ENCODE peak calls at places on chromosomes 12 and 14, in five cellular contexts. One of them, this sample, is unnamed. For H3K4me1, the result is how much of the 10 kb centered on the place peaks cover.

GRCh38 chr14:80095623-80096022 is 115.7 kb downstream of the DIO2 start:
- DNase-seq in lower lobe of right lung: no peak
- DNase-seq in H1: no peak
- DNase-seq in ovary: no peak
- DNase-seq in CD4-positive, CD25-positive, alpha-beta regulatory T cell: no peak
- DNase-seq in this sample: no peak

GRCh38 chr14:31770271-31770670 is 209.1 kb downstream of the NUBPL start:
- DNase-seq in H1: no peak
- DNase-seq in CD4-positive, CD25-positive, alpha-beta regulatory T cell: no peak
- DNase-seq in lower lobe of right lung: no peak
- DNase-seq in ovary: no peak
- DNase-seq in this sample: peak

GRCh38 chr14:104356738-104357688 is 218.6 kb downstream of the KIF26A start:
- DNase-seq in CD4-positive, CD25-positive, alpha-beta regulatory T cell: no peak
- DNase-seq in lower lobe of right lung: no peak
- DNase-seq in H1: no peak
- DNase-seq in ovary: no peak
- DNase-seq in this sample: no peak

GRCh38 chr12:5295151-5295550 is 136.8 kb upstream of the NTF3 start:
- DNase-seq in ovary: no peak
- DNase-seq in H1: no peak
- DNase-seq in lower lobe of right lung: no peak
- DNase-seq in CD4-positive, CD25-positive, alpha-beta regulatory T cell: no peak
- DNase-seq in this sample: no peak

GRCh38 chr12:97194551-97194950 is 268.1 kb upstream of the RMST start:
- DNase-seq in lower lobe of right lung: no peak
- DNase-seq in H1: no peak
- DNase-seq in ovary: no peak
- DNase-seq in CD4-positive, CD25-positive, alpha-beta regulatory T cell: no peak
- DNase-seq in this sample: no peak

GRCh38 chr12:2431810-2432209 is 363.0 kb upstream of the FKBP4 start:
- DNase-seq in CD4-positive, CD25-positive, alpha-beta regulatory T cell: no peak
- DNase-seq in ovary: no peak
- DNase-seq in lower lobe of right lung: no peak
- DNase-seq in H1: no peak
- DNase-seq in this sample: no peak

GRCh38 chr14:100028990-100029677 is 36.1 kb upstream of the EVL start:
- DNase-seq in lower lobe of right lung: no peak
- DNase-seq in ovary: no peak
- DNase-seq in CD4-positive, CD25-positive, alpha-beta regulatory T cell: no peak
- DNase-seq in H1: no peak
- DNase-seq in this sample: no peak

GRCh38 chr14:56351861-56352260 is 227.7 kb upstream of the TMEM260 start:
- DNase-seq in H1: no peak
- DNase-seq in ovary: no peak
- DNase-seq in CD4-positive, CD25-positive, alpha-beta regulatory T cell: no peak
- DNase-seq in lower lobe of right lung: no peak
- DNase-seq in this sample: no peak

GRCh38 chr12:82124711-82125110 is 233.5 kb downstream of the CCDC59 start:
- DNase-seq in H1: no peak
- DNase-seq in CD4-positive, CD25-positive, alpha-beta regulatory T cell: no peak
- DNase-seq in lower lobe of right lung: no peak
- DNase-seq in ovary: no peak
- DNase-seq in this sample: no peak

GRCh38 chr12:95881331-95881955 is 22.7 kb downstream of the SNRPF start:
- DNase-seq in lower lobe of right lung: no peak
- DNase-seq in CD4-positive, CD25-positive, alpha-beta regulatory T cell: no peak
- DNase-seq in ovary: no peak
- DNase-seq in H1: no peak
- DNase-seq in this sample: no peak

GRCh38 chr12:89351489-89352241 is 636 bp downstream of the DUSP6 start:
- DNase-seq in lower lobe of right lung: peak
- DNase-seq in ovary: peak
- DNase-seq in H1: peak
- DNase-seq in CD4-positive, CD25-positive, alpha-beta regulatory T cell: peak
- DNase-seq in this sample: no peak

GRCh38 chr12:81991868-81992267 is 232.7 kb upstream of the PPFIA2 start:
- DNase-seq in H1: no peak
- DNase-seq in lower lobe of right lung: no peak
- DNase-seq in CD4-positive, CD25-positive, alpha-beta regulatory T cell: no peak
- DNase-seq in ovary: no peak
- DNase-seq in this sample: no peak

GRCh38 chr12:31588976-31589375 is 2.0 kb downstream of the DENND5B start:
- DNase-seq in H1: no peak
- DNase-seq in ovary: no peak
- DNase-seq in CD4-positive, CD25-positive, alpha-beta regulatory T cell: no peak
- DNase-seq in lower lobe of right lung: no peak
- DNase-seq in this sample: no peak
- H3K27ac ChIP-seq in H1: no peak
- H3K27ac ChIP-seq in ovary: peak
- H3K27ac ChIP-seq in CD4-positive, CD25-positive, alpha-beta regulatory T cell: no peak
- H3K27ac ChIP-seq in lower lobe of right lung: no peak
- H3K27ac ChIP-seq in this sample: peak

GRCh38 chr14:95184413-95184790 is 27.1 kb upstream of the DICER1 start:
- DNase-seq in ovary: no peak
- DNase-seq in CD4-positive, CD25-positive, alpha-beta regulatory T cell: no peak
- DNase-seq in lower lobe of right lung: no peak
- DNase-seq in H1: no peak
- DNase-seq in this sample: peak

GRCh38 chr14:95183532-95184412 is 26.4 kb upstream of the DICER1 start:
- DNase-seq in ovary: no peak
- DNase-seq in CD4-positive, CD25-positive, alpha-beta regulatory T cell: no peak
- DNase-seq in lower lobe of right lung: no peak
- DNase-seq in H1: no peak
- DNase-seq in this sample: no peak

GRCh38 chr14:95183082-95183481 is 25.8 kb upstream of the DICER1 start:
- DNase-seq in lower lobe of right lung: no peak
- DNase-seq in CD4-positive, CD25-positive, alpha-beta regulatory T cell: no peak
- DNase-seq in H1: no peak
- DNase-seq in ovary: no peak
- DNase-seq in this sample: no peak

GRCh38 chr14:95185452-95186392 is 28.4 kb upstream of the DICER1 start:
- DNase-seq in CD4-positive, CD25-positive, alpha-beta regulatory T cell: no peak
- DNase-seq in H1: no peak
- DNase-seq in lower lobe of right lung: peak
- DNase-seq in ovary: peak
- DNase-seq in this sample: peak

GRCh38 chr14:95185033-95185432 is 27.7 kb upstream of the DICER1 start:
- DNase-seq in lower lobe of right lung: no peak
- DNase-seq in ovary: no peak
- DNase-seq in H1: no peak
- DNase-seq in CD4-positive, CD25-positive, alpha-beta regulatory T cell: no peak
- DNase-seq in this sample: no peak
- H3K4me1 ChIP-seq in lower lobe of right lung: half or more
- H3K4me1 ChIP-seq in ovary: under half
- H3K4me1 ChIP-seq in H1: under half
- H3K4me1 ChIP-seq in CD4-positive, CD25-positive, alpha-beta regulatory T cell: under half
- H3K4me1 ChIP-seq in this sample: under half

DNA sequence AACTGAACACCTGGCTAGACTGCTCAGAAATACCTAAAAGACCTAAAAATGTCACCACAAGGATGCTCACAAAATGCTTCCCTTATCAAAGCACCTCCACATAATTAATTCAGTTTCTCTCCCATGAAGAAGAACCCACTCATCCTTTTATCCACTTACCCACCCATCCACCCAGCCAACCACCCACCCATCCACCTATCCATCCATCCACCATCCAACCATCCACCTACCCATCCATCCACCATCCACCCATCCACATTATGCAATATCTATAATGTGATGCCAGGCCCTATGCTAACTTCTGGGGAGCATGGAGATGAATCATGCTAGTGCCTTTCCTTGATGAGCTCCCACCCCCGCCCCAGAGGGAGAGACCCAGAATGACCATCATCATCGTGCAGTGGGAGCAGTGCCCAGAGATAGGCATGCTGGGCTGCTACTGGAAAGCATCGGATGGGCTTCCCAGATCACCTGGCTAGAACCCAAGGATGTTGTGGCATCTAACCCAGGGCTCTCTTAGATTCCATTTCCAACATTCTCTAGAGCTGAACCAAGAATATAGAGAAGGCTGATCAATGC is 166.6 kb downstream of the TTC7B start:
- DNase-seq in H1: no peak
- DNase-seq in CD4-positive, CD25-positive, alpha-beta regulatory T cell: no peak
- DNase-seq in lower lobe of right lung: no peak
- DNase-seq in ovary: no peak
- DNase-seq in this sample: no peak
- H3K27ac ChIP-seq in H1: no peak
- H3K27ac ChIP-seq in CD4-positive, CD25-positive, alpha-beta regulatory T cell: no peak
- H3K27ac ChIP-seq in lower lobe of right lung: no peak
- H3K27ac ChIP-seq in ovary: no peak
- H3K27ac ChIP-seq in this sample: no peak

GRCh38 chr12:46404733-46405132 is 32.2 kb upstream of the SLC38A2 start:
- DNase-seq in lower lobe of right lung: no peak
- DNase-seq in ovary: no peak
- DNase-seq in CD4-positive, CD25-positive, alpha-beta regulatory T cell: no peak
- DNase-seq in H1: no peak
- DNase-seq in this sample: no peak
- H3K4me1 ChIP-seq in lower lobe of right lung: under half
- H3K4me1 ChIP-seq in ovary: under half
- H3K4me1 ChIP-seq in CD4-positive, CD25-positive, alpha-beta regulatory T cell: under half
- H3K4me1 ChIP-seq in H1: under half
- H3K4me1 ChIP-seq in this sample: under half

GRCh38 chr12:25524381-25524780 is 28.7 kb downstream of the LMNTD1 start:
- DNase-seq in ovary: no peak
- DNase-seq in lower lobe of right lung: no peak
- DNase-seq in H1: no peak
- DNase-seq in CD4-positive, CD25-positive, alpha-beta regulatory T cell: no peak
- DNase-seq in this sample: no peak

GRCh38 chr12:25521625-25522256 is 31.3 kb downstream of the LMNTD1 start:
- DNase-seq in ovary: no peak
- DNase-seq in CD4-positive, CD25-positive, alpha-beta regulatory T cell: no peak
- DNase-seq in lower lobe of right lung: no peak
- DNase-seq in H1: no peak
- DNase-seq in this sample: no peak

DNA sequence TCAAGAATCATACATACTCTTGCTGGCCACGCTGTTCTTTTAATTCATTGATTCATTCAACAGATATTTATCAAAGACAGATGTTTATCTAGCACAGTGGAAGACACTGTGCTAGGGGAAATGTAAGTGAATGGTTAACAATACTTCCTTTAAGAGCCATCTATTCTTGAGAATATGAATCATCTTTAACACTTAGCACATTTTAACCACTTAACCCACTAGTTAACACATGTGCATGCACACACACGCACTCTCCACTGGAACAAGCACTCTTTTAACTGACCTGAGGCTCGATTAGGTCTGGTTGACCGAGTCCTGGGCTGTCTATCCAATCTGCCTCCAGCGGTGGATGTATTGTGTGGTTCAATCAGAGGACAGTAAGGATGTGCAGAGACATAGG is 34.6 kb downstream of the LMNTD1 start:
- DNase-seq in ovary: no peak
- DNase-seq in lower lobe of right lung: no peak
- DNase-seq in H1: no peak
- DNase-seq in CD4-positive, CD25-positive, alpha-beta regulatory T cell: no peak
- DNase-seq in this sample: no peak
- H3K27ac ChIP-seq in ovary: no peak
- H3K27ac ChIP-seq in lower lobe of right lung: no peak
- H3K27ac ChIP-seq in H1: no peak
- H3K27ac ChIP-seq in CD4-positive, CD25-positive, alpha-beta regulatory T cell: no peak
- H3K27ac ChIP-seq in this sample: no peak

GRCh38 chr14:54370323-54371125 is 26.3 kb upstream of the CDKN3 start:
- DNase-seq in H1: peak
- DNase-seq in CD4-positive, CD25-positive, alpha-beta regulatory T cell: no peak
- DNase-seq in lower lobe of right lung: no peak
- DNase-seq in ovary: no peak
- DNase-seq in this sample: no peak
- H3K4me1 ChIP-seq in H1: under half
- H3K4me1 ChIP-seq in CD4-positive, CD25-positive, alpha-beta regulatory T cell: under half
- H3K4me1 ChIP-seq in lower lobe of right lung: under half
- H3K4me1 ChIP-seq in ovary: under half
- H3K4me1 ChIP-seq in this sample: under half

GRCh38 chr14:68972507-68973272 is 6.4 kb downstream of the ACTN1 start:
- DNase-seq in ovary: no peak
- DNase-seq in lower lobe of right lung: no peak
- DNase-seq in CD4-positive, CD25-positive, alpha-beta regulatory T cell: no peak
- DNase-seq in H1: no peak
- DNase-seq in this sample: no peak

GRCh38 chr14:68973639-68974038 is 5.5 kb downstream of the ACTN1 start:
- DNase-seq in lower lobe of right lung: no peak
- DNase-seq in H1: no peak
- DNase-seq in CD4-positive, CD25-positive, alpha-beta regulatory T cell: no peak
- DNase-seq in ovary: no peak
- DNase-seq in this sample: no peak

GRCh38 chr14:68970096-68970612 is 8.9 kb downstream of the ACTN1 start:
- DNase-seq in CD4-positive, CD25-positive, alpha-beta regulatory T cell: peak
- DNase-seq in ovary: no peak
- DNase-seq in lower lobe of right lung: no peak
- DNase-seq in H1: no peak
- DNase-seq in this sample: no peak

GRCh38 chr14:68970736-68971135 is 8.4 kb downstream of the ACTN1 start:
- DNase-seq in ovary: no peak
- DNase-seq in H1: no peak
- DNase-seq in lower lobe of right lung: no peak
- DNase-seq in CD4-positive, CD25-positive, alpha-beta regulatory T cell: no peak
- DNase-seq in this sample: no peak

DNA sequence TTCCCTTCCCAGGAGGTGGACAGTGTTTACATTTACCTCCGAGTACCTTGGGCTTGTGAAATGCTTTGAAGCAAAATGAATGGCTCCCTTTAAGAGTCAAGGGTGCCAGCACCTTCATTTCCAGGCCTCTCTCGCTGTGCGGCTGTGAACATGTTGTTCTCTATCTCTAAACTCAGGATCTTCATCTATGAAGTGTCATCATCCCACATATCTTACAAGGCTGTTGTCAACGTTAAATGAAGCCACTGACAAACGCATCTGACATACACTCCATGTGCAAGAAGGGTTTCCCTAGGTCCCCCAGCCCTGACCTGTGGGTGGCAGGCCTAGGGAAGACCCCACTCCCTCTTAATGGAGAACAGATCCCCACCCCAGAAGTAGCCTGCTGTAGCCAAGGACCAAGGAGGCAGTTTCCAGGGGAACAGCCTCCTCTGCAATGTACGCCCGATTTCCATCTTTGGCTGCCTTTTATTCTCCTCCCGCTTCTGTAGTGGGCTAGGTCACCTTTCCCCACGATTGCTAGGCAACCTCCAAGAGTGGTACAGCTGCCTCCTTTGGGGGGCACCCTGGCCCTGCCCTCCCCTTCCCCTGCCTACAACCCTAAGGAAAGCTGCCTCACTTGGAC is 7.6 kb downstream of the ACTN1 start:
- DNase-seq in lower lobe of right lung: no peak
- DNase-seq in ovary: no peak
- DNase-seq in CD4-positive, CD25-positive, alpha-beta regulatory T cell: no peak
- DNase-seq in H1: no peak
- DNase-seq in this sample: no peak
- H3K27ac ChIP-seq in lower lobe of right lung: no peak
- H3K27ac ChIP-seq in ovary: no peak
- H3K27ac ChIP-seq in CD4-positive, CD25-positive, alpha-beta regulatory T cell: peak
- H3K27ac ChIP-seq in H1: no peak
- H3K27ac ChIP-seq in this sample: no peak

DNA sequence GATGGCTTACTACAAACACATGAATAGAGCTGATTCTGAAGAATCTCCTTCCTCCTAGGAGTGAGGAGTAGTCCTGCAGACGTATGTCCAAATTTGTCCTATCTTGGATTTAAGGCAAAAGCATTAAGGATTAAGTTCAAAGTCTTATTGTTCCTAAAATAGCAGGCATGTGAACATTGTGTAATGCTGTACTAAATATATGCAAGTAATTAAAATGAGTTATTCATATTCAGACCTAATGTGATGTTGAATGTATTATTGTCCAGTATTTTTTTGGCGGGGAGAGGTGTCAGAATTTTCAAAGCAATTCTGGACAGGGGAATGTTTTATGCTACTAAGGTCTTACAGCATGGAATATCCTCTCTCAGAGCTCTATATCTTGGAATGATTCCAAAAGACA is 60.7 kb upstream of the STK38L start:
- DNase-seq in lower lobe of right lung: no peak
- DNase-seq in H1: no peak
- DNase-seq in ovary: no peak
- DNase-seq in CD4-positive, CD25-positive, alpha-beta regulatory T cell: no peak
- DNase-seq in this sample: no peak
- H3K4me1 ChIP-seq in lower lobe of right lung: under half
- H3K4me1 ChIP-seq in H1: under half
- H3K4me1 ChIP-seq in ovary: under half
- H3K4me1 ChIP-seq in CD4-positive, CD25-positive, alpha-beta regulatory T cell: under half
- H3K4me1 ChIP-seq in this sample: under half

This sample was measured in tibial nerve.